ENCODE peak calls at places on chromosome 10, in ten cellular contexts. A, Z, Y, L, D, M, B, Q, F and W are unnamed samples.

GRCh38 chr10:125117941-125118630 is 42.3 kb downstream of the CTBP2 start:
- DNase-seq in A (peak; percentile 57), Z (no peak), Y (no peak), L (no peak), D (peak; percentile 45), M (peak; percentile 61), B (peak; percentile 14), Q (no peak), F (no peak), W (peak; percentile 85)

GRCh38 chr10:21368022-21368582 is 157.4 kb downstream of the SKIDA1 start:
- DNase-seq in A (no peak), Z (no peak), Y (no peak), L (no peak), D (no peak), M (no peak), B (no peak), Q (no peak), F (no peak), W (no peak)

GRCh38 chr10:68096913-68097509 is 12.3 kb upstream of the MYPN start:
- DNase-seq in A (peak; percentile 89), Z (no peak), Y (no peak), L (no peak), D (no peak), M (peak; percentile 75), B (peak; percentile 96), Q (no peak), F (no peak), W (peak; percentile 18)

GRCh38 chr10:48592346-48592745 is 12.5 kb downstream of the ARHGAP22 start:
- DNase-seq in A (no peak), Z (no peak), Y (no peak), L (no peak), D (no peak), M (no peak), B (no peak), Q (no peak), F (no peak), W (no peak)

GRCh38 chr10:102504179-102504975 is 605 bp downstream of the SUFU start:
- DNase-seq in A (peak; percentile 49), Z (peak; percentile 68), Y (peak; percentile 48), L (peak; percentile 9), D (peak; percentile 52), M (peak; percentile 47), B (peak; percentile 39), Q (peak; percentile 68), F (no peak), W (peak; percentile 51)

GRCh38 chr10:1166828-1167275 is 110.7 kb downstream of the WDR37 start:
- DNase-seq in A (no peak), Z (no peak), Y (no peak), L (no peak), D (no peak), M (no peak), B (no peak), Q (no peak), F (no peak), W (no peak)

GRCh38 chr10:86968994-86969355 is 693 bp downstream of the ADIRF start:
- DNase-seq in A (no peak), Z (no peak), Y (no peak), L (no peak), D (peak; percentile 42), M (no peak), B (no peak), Q (no peak), F (no peak), W (peak; percentile 22)

GRCh38 chr10:11035318-11035920 is 17.7 kb downstream of the CELF2 start:
- DNase-seq in A (peak; percentile 92), Z (peak; percentile 56), Y (no peak), L (no peak), D (peak; percentile 47), M (peak; percentile 51), B (peak; percentile 90), Q (no peak), F (no peak), W (no peak)

GRCh38 chr10:131429942-131430341 is 118.4 kb upstream of the TCERG1L start:
- DNase-seq in A (no peak), Z (no peak), Y (no peak), L (no peak), D (no peak), M (no peak), B (no peak), Q (no peak), F (no peak), W (no peak)

GRCh38 chr10:125799446-125799845 is 23.6 kb downstream of the UROS start:
- DNase-seq in A (no peak), Z (no peak), Y (no peak), L (no peak), D (no peak), M (no peak), B (no peak), Q (no peak), F (no peak), W (no peak)

GRCh38 chr10:33211123-33211878 is 123.2 kb downstream of the NRP1 start:
- DNase-seq in A (no peak), Z (peak; percentile 76), Y (peak; percentile 42), L (no peak), D (peak; percentile 63), M (no peak), B (peak; percentile 94), Q (no peak), F (peak; percentile 33), W (peak; percentile 90)

GRCh38 chr10:30970760-30971460 is 60.8 kb downstream of the ZNF438 start:
- DNase-seq in A (no peak), Z (no peak), Y (no peak), L (no peak), D (no peak), M (no peak), B (peak; percentile 71), Q (no peak), F (no peak), W (peak; percentile 63)

GRCh38 chr10:94677691-94678090 is 5.8 kb upstream of the CYP2C18 start:
- DNase-seq in A (no peak), Z (no peak), Y (no peak), L (no peak), D (no peak), M (peak; percentile 67), B (peak; percentile 2), Q (peak; percentile 10), F (no peak), W (no peak)

GRCh38 chr10:83753490-83753889 is 385.8 kb upstream of the GHITM start:
- DNase-seq in A (no peak), Z (no peak), Y (no peak), L (no peak), D (no peak), M (no peak), B (no peak), Q (no peak), F (no peak), W (no peak)
- H3K9me3 ChIP-seq in A (no peaks in the 10 kb centered on the region), Z (peaks cover 18% of the 10 kb centered on the region), Y (peaks cover 9% of the 10 kb centered on the region), L (peaks cover 12% of the 10 kb centered on the region), D (peaks cover 10% of the 10 kb centered on the region), M (no peaks in the 10 kb centered on the region), B (peaks cover 6% of the 10 kb centered on the region), Q (no peaks in the 10 kb centered on the region), F (peaks cover 13% of the 10 kb centered on the region), W (peaks cover 10% of the 10 kb centered on the region)

GRCh38 chr10:79384773-79385391 is 37.6 kb downstream of the PPIF start:
- DNase-seq in A (no peak), Z (no peak), Y (peak; percentile 23), L (no peak), D (no peak), M (peak; percentile 12), B (no peak), Q (no peak), F (no peak), W (no peak)
- H3K9me3 ChIP-seq in A (no peaks in the 10 kb centered on the region), Z (no peaks in the 10 kb centered on the region), Y (no peaks in the 10 kb centered on the region), L (no peaks in the 10 kb centered on the region), D (no peaks in the 10 kb centered on the region), M (no peaks in the 10 kb centered on the region), B (no peaks in the 10 kb centered on the region), Q (no peaks in the 10 kb centered on the region), F (no peaks in the 10 kb centered on the region), W (no peaks in the 10 kb centered on the region)

DNA sequence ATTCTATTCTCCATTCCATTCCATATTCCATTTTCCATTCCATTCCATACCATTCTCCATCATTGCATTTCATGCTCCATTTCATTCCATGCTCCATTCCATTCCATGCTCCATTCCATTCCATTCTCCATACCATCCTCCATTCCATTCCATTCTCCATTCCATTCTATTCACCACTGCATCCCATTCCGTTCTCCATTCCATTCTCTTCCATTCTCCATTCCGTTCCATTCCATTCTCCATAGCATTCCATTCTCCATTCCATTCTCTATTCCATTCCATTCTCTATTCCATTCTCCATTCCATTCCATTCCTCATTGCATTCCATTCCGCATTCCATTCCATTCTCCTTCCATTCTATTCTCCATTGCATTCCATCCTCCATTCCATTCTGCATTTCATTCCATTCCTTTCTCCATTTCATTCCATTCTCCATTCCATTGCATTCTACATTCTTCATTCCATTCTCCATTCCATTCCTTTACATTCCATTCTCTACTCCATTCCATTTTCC is 84.0 kb downstream of the NSUN6 start:
- DNase-seq in A (no peak), Z (no peak), Y (no peak), L (no peak), D (no peak), M (no peak), B (no peak), Q (no peak), F (no peak), W (no peak)
- H3K9me3 ChIP-seq in A (no peaks in the 10 kb centered on the region), Z (no peaks in the 10 kb centered on the region), Y (peaks cover 3% of the 10 kb centered on the region), L (peaks cover 7% of the 10 kb centered on the region), D (no peaks in the 10 kb centered on the region), M (no peaks in the 10 kb centered on the region), B (no peaks in the 10 kb centered on the region), Q (no peaks in the 10 kb centered on the region), F (no peaks in the 10 kb centered on the region), W (no peaks in the 10 kb centered on the region)

GRCh38 chr10:50600286-50600685 is 23.5 kb downstream of the SGMS1 start:
- DNase-seq in A (no peak), Z (no peak), Y (no peak), L (no peak), D (no peak), M (no peak), B (peak; percentile 40), Q (no peak), F (no peak), W (no peak)
- H3K9me3 ChIP-seq in A (no peaks in the 10 kb centered on the region), Z (no peaks in the 10 kb centered on the region), Y (no peaks in the 10 kb centered on the region), L (no peaks in the 10 kb centered on the region), D (no peaks in the 10 kb centered on the region), M (no peaks in the 10 kb centered on the region), B (no peaks in the 10 kb centered on the region), Q (no peaks in the 10 kb centered on the region), F (no peaks in the 10 kb centered on the region), W (no peaks in the 10 kb centered on the region)

DNA sequence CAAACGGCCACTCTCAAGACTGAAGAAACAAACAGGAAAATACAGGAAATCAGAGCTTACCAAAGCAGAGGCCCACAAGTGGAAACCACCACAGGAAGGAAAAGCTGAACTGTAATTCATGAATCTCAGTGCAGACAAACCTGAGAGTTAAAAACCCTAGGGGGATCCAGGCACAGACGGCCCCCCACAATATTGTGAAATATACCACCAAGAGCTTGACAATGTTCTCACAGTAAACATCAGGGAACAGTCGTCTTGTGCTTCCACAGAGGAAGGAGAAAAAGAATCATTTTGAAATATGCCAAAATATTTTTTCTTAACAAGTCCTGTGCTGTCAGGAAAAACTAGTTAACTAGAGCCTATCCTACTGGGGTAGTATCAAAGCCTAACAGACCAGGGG is 68.2 kb upstream of the NRG3 start:
- DNase-seq in A (no peak), Z (no peak), Y (no peak), L (no peak), D (no peak), M (no peak), B (no peak), Q (no peak), F (no peak), W (no peak)
- H3K9me3 ChIP-seq in A (no peaks in the 10 kb centered on the region), Z (no peaks in the 10 kb centered on the region), Y (peaks cover 14% of the 10 kb centered on the region), L (no peaks in the 10 kb centered on the region), D (no peaks in the 10 kb centered on the region), M (no peaks in the 10 kb centered on the region), B (no peaks in the 10 kb centered on the region), Q (peaks cover 4% of the 10 kb centered on the region), F (peaks cover 3% of the 10 kb centered on the region), W (no peaks in the 10 kb centered on the region)

GRCh38 chr10:106107711-106108110 is 1056.8 kb downstream of the SORCS1 start:
- DNase-seq in A (no peak), Z (no peak), Y (no peak), L (no peak), D (no peak), M (no peak), B (peak; percentile 6), Q (no peak), F (no peak), W (no peak)
- H3K9me3 ChIP-seq in A (no peaks in the 10 kb centered on the region), Z (no peaks in the 10 kb centered on the region), Y (no peaks in the 10 kb centered on the region), L (no peaks in the 10 kb centered on the region), D (no peaks in the 10 kb centered on the region), M (no peaks in the 10 kb centered on the region), B (no peaks in the 10 kb centered on the region), Q (no peaks in the 10 kb centered on the region), F (no peaks in the 10 kb centered on the region), W (no peaks in the 10 kb centered on the region)